ENCODE peak calls at places on chromosomes 13 and 19, in five cellular contexts. V is H1, Y is K562, N is GM12878, F is HepG2. A is an unnamed sample.

GRCh38 chr19:38759590-38760003 is 13.7 kb downstream of the LGALS7 start:
- DNase-seq in V (no peak), Y (no peak), N (no peak), F (peak; percentile 98), A (no peak)

GRCh38 chr13:59823495-59823894 is 340.2 kb downstream of the DIAPH3 start:
- DNase-seq in V (no peak), Y (no peak), N (no peak), F (no peak), A (no peak)

GRCh38 chr13:98411617-98412310 is 165.1 kb downstream of the STK24 start:
- DNase-seq in V (no peak), Y (no peak), N (no peak), F (no peak), A (no peak)

GRCh38 chr13:42401376-42401775 is 129.4 kb downstream of the AKAP11 start:
- DNase-seq in V (no peak), Y (no peak), N (no peak), F (no peak), A (no peak)

GRCh38 chr19:17328517-17329060 is 6.1 kb downstream of the ANO8 start:
- DNase-seq in V (no peak), Y (peak; percentile 63), N (no peak), F (no peak), A (peak; percentile 56)

GRCh38 chr19:6969490-6969889 is 51.7 kb downstream of the MBD3L2B start:
- DNase-seq in V (no peak), Y (no peak), N (no peak), F (no peak), A (no peak)

GRCh38 chr19:7904074-7905020 is 670 bp downstream of the MAP2K7 start:
- DNase-seq in V (no peak), Y (peak; percentile 89), N (no peak), F (no peak), A (peak; percentile 49)

GRCh38 chr13:21458816-21459701 is at the start of gene ZDHHC20:
- DNase-seq in V (peak; percentile 46), Y (peak; percentile 94), N (no peak), F (peak; percentile 72), A (peak; percentile 91)

GRCh38 chr19:778910-779653 is 18.2 kb upstream of the PTBP1 start:
- DNase-seq in V (no peak), Y (no peak), N (no peak), F (peak; percentile 81), A (peak; percentile 49)

GRCh38 chr13:106424805-106425204 is 110.7 kb downstream of the EFNB2 start:
- DNase-seq in V (no peak), Y (no peak), N (no peak), F (no peak), A (no peak)

GRCh38 chr19:11674067-11674492 is 64.7 kb downstream of the ZNF823 start:
- DNase-seq in V (no peak), Y (no peak), N (no peak), F (no peak), A (peak; percentile 70)

GRCh38 chr13:97429681-97430081 is 4.3 kb upstream of the RAP2A start:
- DNase-seq in V (no peak), Y (no peak), N (no peak), F (no peak), A (no peak)

GRCh38 chr19:43351998-43352746 is 1.3 kb upstream of the CD177 start:
- DNase-seq in V (no peak), Y (no peak), N (no peak), F (no peak), A (no peak)

GRCh38 chr19:39677931-39678889 is 22.5 kb downstream of the LGALS16 start:
- DNase-seq in V (no peak), Y (no peak), N (no peak), F (peak; percentile 71), A (no peak)

GRCh38 chr19:29923653-29924052 is 18.4 kb upstream of the URI1 start:
- DNase-seq in V (no peak), Y (no peak), N (no peak), F (no peak), A (no peak)

GRCh38 chr13:113123226-113124150 is 889 bp downstream of the F10 start:
- DNase-seq in V (no peak), Y (peak; percentile 46), N (no peak), F (peak; percentile 52), A (peak; percentile 50)
- TF ChIP-seq CTCF in V (peak; percentile 52), Y (peak; percentile 16), N (no peak), F (peak; percentile 90), A (peak; percentile 47)

GRCh38 chr19:9871626-9872338 is 36.7 kb downstream of the PIN1 start:
- DNase-seq in V (no peak), Y (no peak), N (no peak), F (peak; percentile 79), A (no peak)
- TF ChIP-seq CREB1 in V (no peak), Y (no peak), N (no peak), F (no peak), A (no peak)

GRCh38 chr19:35124098-35125060 is 8.8 kb downstream of the FXYD3 start:
- DNase-seq in V (no peak), Y (peak; percentile 98), N (peak; percentile 76), F (no peak), A (peak; percentile 64)

GRCh38 chr19:35125270-35125717 is 9.6 kb downstream of the LGI4 start:
- DNase-seq in V (no peak), Y (no peak), N (no peak), F (no peak), A (no peak)

GRCh38 chr19:35125746-35126623 is 8.9 kb downstream of the LGI4 start:
- DNase-seq in V (no peak), Y (no peak), N (no peak), F (no peak), A (no peak)

GRCh38 chr19:35122687-35123551 is 7.3 kb downstream of the FXYD3 start:
- DNase-seq in V (no peak), Y (no peak), N (no peak), F (no peak), A (no peak)

GRCh38 chr19:35123573-35123972 is 8.0 kb downstream of the FXYD3 start:
- DNase-seq in V (no peak), Y (no peak), N (no peak), F (no peak), A (no peak)
- H3K4me1 ChIP-seq in V (peaks cover 15% of the 10 kb centered on the region), Y (peaks cover 42% of the 10 kb centered on the region), N (peaks cover 18% of the 10 kb centered on the region), F (peaks cover 88% of the 10 kb centered on the region), A (peaks cover 14% of the 10 kb centered on the region)

DNA sequence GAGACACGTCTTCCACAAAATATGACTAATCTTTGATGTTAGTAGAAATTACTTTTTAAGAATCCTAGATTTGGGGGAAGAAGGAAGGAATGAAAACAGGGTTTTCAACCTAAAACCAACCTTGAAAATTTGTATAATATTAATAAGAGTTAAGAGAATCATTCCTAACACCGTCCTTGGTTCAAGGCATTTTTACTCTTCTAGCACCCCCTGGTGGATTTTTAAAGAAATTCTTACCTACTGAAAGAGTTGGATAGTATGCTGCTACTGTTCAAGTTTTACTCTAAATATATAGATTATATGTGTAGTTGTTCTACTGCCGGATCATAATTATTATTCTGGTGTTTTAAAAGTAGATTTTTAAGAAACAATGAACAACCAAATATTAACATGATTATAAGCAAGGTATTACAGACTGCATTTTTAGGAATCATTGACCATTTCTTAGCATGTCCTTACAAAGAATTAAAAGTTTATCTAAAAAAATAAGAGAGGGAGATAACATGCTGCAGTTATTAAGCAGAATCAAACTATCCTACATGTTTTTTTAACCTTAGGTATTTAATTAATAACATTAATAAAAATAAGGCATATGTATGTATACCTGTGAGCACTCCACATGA is 7.4 kb upstream of the SLITRK6 start:
- DNase-seq in V (no peak), Y (peak; percentile 4), N (no peak), F (peak; percentile 41), A (peak; percentile 82)
- TF ChIP-seq CTCF in V (peak; percentile 22), Y (peak; percentile 38), N (peak; percentile 26), F (peak; percentile 49), A (peak; percentile 93)

GRCh38 chr19:41997121-41997850 is 3.3 kb upstream of the ATP1A3 start:
- DNase-seq in V (no peak), Y (peak; percentile 79), N (no peak), F (no peak), A (peak; percentile 88)
- TF ChIP-seq CREB1 in V (no peak), Y (no peak), N (no peak), F (no peak), A (no peak)

GRCh38 chr19:2629491-2630351 is 72.8 kb downstream of the GNG7 start:
- DNase-seq in V (no peak), Y (no peak), N (no peak), F (peak; percentile 58), A (no peak)
- H3K4me1 ChIP-seq in V (no peaks in the 10 kb centered on the region), Y (peaks cover 18% of the 10 kb centered on the region), N (peaks cover 54% of the 10 kb centered on the region), F (peaks cover 62% of the 10 kb centered on the region), A (no peaks in the 10 kb centered on the region)

GRCh38 chr13:36841411-36841810 is 22.4 kb downstream of the RFXAP start:
- DNase-seq in V (no peak), Y (no peak), N (no peak), F (no peak), A (no peak)
- TF ChIP-seq CTCF in V (no peak), Y (peak; percentile 30), N (no peak), F (no peak), A (no peak)

DNA sequence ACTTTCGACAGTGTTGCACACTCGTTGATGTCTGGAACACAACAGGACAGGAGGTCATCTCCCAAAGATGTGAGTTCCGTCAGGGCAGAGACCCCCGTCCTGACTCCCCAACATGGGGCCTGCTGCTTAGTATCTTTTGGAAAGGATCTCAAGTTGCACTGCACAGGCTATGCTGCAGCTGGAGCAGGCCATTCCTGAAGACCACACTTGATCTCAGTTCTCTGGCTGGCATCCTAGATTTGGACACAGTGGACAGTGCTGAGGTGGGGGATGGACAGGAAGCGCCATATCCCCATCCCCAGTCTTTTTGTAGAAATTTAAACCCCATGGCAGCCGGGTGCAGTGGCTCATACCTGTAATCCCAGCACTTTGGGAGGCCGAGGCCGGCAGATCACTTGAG is 5.9 kb downstream of the ADGRE2 start:
- DNase-seq in V (no peak), Y (no peak), N (no peak), F (no peak), A (no peak)
- TF ChIP-seq CREB1 in V (no peak), Y (no peak), N (no peak), F (no peak), A (no peak)

DNA sequence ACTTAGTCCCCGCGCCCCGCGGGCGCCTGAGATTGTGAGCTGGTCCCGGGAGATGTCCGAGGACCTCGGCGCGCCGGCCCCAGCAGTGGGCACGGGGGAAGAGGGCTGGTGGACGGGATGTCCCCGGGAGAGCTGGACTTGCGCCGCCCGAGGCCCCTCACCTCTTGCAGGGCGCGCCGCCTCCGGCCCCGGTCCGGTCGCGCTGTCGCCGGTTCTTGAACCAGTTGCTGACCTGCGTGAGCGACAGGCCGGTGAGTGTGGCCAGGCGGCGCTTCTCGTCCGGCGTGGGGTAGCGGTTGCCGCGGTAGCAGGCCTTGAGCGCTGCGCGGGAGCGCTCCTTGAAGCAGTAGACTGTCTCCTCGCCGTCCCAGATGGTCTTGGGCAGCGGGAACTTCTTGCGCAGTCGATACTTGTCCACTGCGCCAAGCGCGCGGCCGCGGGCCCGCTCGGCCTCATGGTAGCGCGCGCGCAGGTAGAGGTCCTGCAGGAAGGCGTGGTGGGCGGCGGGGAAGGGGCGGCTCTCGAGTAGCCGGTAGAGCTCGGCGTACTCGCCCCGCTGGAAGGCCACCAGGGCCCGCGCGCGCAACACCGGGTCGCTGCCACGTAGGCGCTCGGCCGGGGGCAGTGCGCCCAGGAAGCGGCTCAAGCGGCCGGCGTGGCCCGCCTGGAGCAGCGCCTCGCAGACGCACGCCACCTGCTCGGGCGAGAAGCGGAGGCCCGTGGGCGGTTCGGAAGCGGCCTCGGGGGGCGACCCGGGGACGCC is 990 bp downstream of the SIX5 start:
- DNase-seq in V (no peak), Y (peak; percentile 65), N (no peak), F (peak; percentile 41), A (peak; percentile 76)
- H3K4me1 ChIP-seq in V (peaks cover 41% of the 10 kb centered on the region), Y (peaks cover 89% of the 10 kb centered on the region), N (peaks cover 4% of the 10 kb centered on the region), F (peaks cover 16% of the 10 kb centered on the region), A (peaks cover 40% of the 10 kb centered on the region)

GRCh38 chr19:13861714-13862531 is 15.0 kb upstream of the NANOS3 start:
- DNase-seq in V (no peak), Y (peak; percentile 90), N (peak; percentile 79), F (peak; percentile 77), A (peak; percentile 87)
- TF ChIP-seq CTCF in V (peak; percentile 92), Y (peak; percentile 98), N (peak; percentile 87), F (peak; percentile 95), A (peak; percentile 98)